ENCODE peak calls at places on chromosomes 7 and 10, in six cellular contexts. K is IMR-90, I is OCI-LY7, O is fibroblast of pulmonary artery, S is AG09309, U is fibroblast of the aortic adventitia. J is an unnamed sample.

GRCh38 chr7:47443049-47443448 is 138.9 kb downstream of the TNS3 start:
- DNase-seq in U (no peak), S (no peak), O (no peak), K (no peak), I (no peak), J (no peak)

GRCh38 chr7:149454750-149455149 is 6.1 kb downstream of the ZNF777 start:
- DNase-seq in U (no peak), K (no peak), S (no peak), O (no peak), I (no peak), J (no peak)

GRCh38 chr7:93016085-93016471 is 101.7 kb downstream of the SAMD9 start:
- DNase-seq in U (peak; percentile 22), S (peak; percentile 24), I (no peak), O (peak; percentile 35), K (peak; percentile 45), J (peak; percentile 36)

GRCh38 chr7:101935521-101936141 is 118.2 kb downstream of the CUX1 start:
- DNase-seq in S (no peak), U (no peak), I (peak; percentile 65), O (no peak), K (no peak), J (no peak)

GRCh38 chr7:130207642-130208041 is at the start of gene SSMEM1:
- DNase-seq in S (peak; percentile 56), O (peak; percentile 70), I (no peak), U (peak; percentile 55), K (peak; percentile 84), J (peak; percentile 73)

GRCh38 chr10:58189269-58189668 is 78.4 kb downstream of the IPMK start:
- DNase-seq in K (peak; percentile 76), I (no peak), U (peak; percentile 74), O (peak; percentile 13), S (peak; percentile 8), J (peak; percentile 44)

GRCh38 chr10:86944031-86944419 is 13.4 kb downstream of the MMRN2 start:
- DNase-seq in U (no peak), O (no peak), I (no peak), K (no peak), S (no peak), J (no peak)

GRCh38 chr7:138500892-138501291 is 40.8 kb downstream of the TRIM24 start:
- DNase-seq in S (no peak), K (no peak), O (no peak), U (no peak), I (no peak), J (no peak)

GRCh38 chr10:133087679-133088523 is at the start of gene ADGRA1:
- DNase-seq in U (no peak), K (no peak), I (no peak), O (no peak), S (no peak), J (peak; percentile 7)

GRCh38 chr7:54394877-54395276 is 147.3 kb upstream of the VSTM2A start:
- DNase-seq in O (no peak), U (no peak), I (peak; percentile 2), K (no peak), S (no peak), J (no peak)

GRCh38 chr7:32500922-32501341 is 5.6 kb downstream of the AVL9 start:
- DNase-seq in S (no peak), U (peak; percentile 64), K (peak; percentile 62), O (peak; percentile 58), I (no peak), J (peak; percentile 74)

GRCh38 chr7:26147030-26147429 is 5.0 kb upstream of the NFE2L3 start:
- DNase-seq in K (no peak), O (no peak), U (peak; percentile 21), S (peak; percentile 14), I (no peak), J (peak; percentile 40)

GRCh38 chr7:2211259-2211575 is 21.5 kb downstream of the MAD1L1 start:
- DNase-seq in S (no peak), U (no peak), K (no peak), I (no peak), O (no peak), J (no peak)

GRCh38 chr7:118974836-118975235 is 750.3 kb downstream of the ANKRD7 start:
- DNase-seq in I (no peak), O (no peak), U (no peak), K (peak; percentile 0), S (no peak), J (no peak)

GRCh38 chr7:107856806-107857540 is 34.0 kb upstream of the DLD start:
- DNase-seq in S (no peak), I (no peak), U (no peak), K (no peak), O (no peak), J (no peak)

GRCh38 chr10:17229016-17229716 is 1.1 kb downstream of the VIM start:
- DNase-seq in U (peak; percentile 94), K (peak; percentile 89), I (no peak), S (no peak), O (peak; percentile 94), J (peak; percentile 94)

GRCh38 chr7:128811631-128812430 is 18.4 kb upstream of the FLNC start:
- DNase-seq in S (no peak), I (no peak), O (no peak), U (no peak), K (no peak), J (no peak)

GRCh38 chr10:49039409-49039808 is 75.9 kb downstream of the VSTM4 start:
- DNase-seq in O (no peak), I (no peak), U (no peak), K (no peak), S (no peak), J (no peak)

GRCh38 chr7:70777251-70777650 is 354.7 kb upstream of the GALNT17 start:
- DNase-seq in S (no peak), K (no peak), U (no peak), I (no peak), O (no peak), J (no peak)

GRCh38 chr7:118755067-118755625 is 530.6 kb downstream of the ANKRD7 start:
- DNase-seq in K (no peak), O (no peak), I (no peak), S (no peak), U (no peak), J (no peak)

GRCh38 chr7:1599571-1600395 is 30.0 kb upstream of the PSMG3 start:
- DNase-seq in O (no peak), K (no peak), S (no peak), I (no peak), U (no peak), J (no peak)

GRCh38 chr10:12432402-12433189 is 83.2 kb downstream of the CAMK1D start:
- DNase-seq in O (no peak), K (no peak), I (no peak), U (no peak), S (no peak), J (no peak)

GRCh38 chr10:101558206-101558605 is 29.9 kb downstream of the POLL start:
- DNase-seq in S (no peak), K (no peak), O (no peak), U (peak; percentile 31), I (no peak), J (no peak)

GRCh38 chr7:70720191-70720873 is 411.6 kb upstream of the GALNT17 start:
- DNase-seq in U (no peak), K (no peak), S (no peak), O (no peak), I (no peak), J (no peak)

GRCh38 chr7:26534649-26535482 is 243.2 kb downstream of the SNX10 start:
- DNase-seq in S (no peak), I (no peak), O (no peak), K (no peak), U (no peak), J (no peak)

GRCh38 chr7:150939052-150939810 is 38.9 kb downstream of the KCNH2 start:
- DNase-seq in O (no peak), S (no peak), K (no peak), U (no peak), I (no peak), J (no peak)

GRCh38 chr7:139776486-139777303 is 1.1 kb downstream of the HIPK2 start:
- DNase-seq in K (peak; percentile 54), U (peak; percentile 70), O (peak; percentile 53), I (peak; percentile 61), S (no peak), J (peak; percentile 75)
- H3K4me3 ChIP-seq in K (peak overlapping the region; percentile 98), U (peak overlapping the region; percentile 86), O (peak overlapping the region; percentile 65), I (peak overlapping the region; percentile 76), S (peak overlapping the region; percentile 93), J (peak overlapping the region; percentile 74)

GRCh38 chr7:143490719-143491306 is 13.1 kb downstream of the TAS2R41 start:
- DNase-seq in K (no peak), U (peak; percentile 45), S (no peak), O (peak; percentile 53), I (no peak), J (no peak)
- TF ChIP-seq CTCF in K (peak; percentile 45), U (peak; percentile 70), S (peak; percentile 74), O (peak; percentile 83), I (peak; percentile 34), J (peak; percentile 78)

GRCh38 chr7:18352339-18353255 is 143.0 kb upstream of the HDAC9 start:
- DNase-seq in K (peak; percentile 81), I (peak; percentile 66), U (peak; percentile 89), O (peak; percentile 84), S (peak; percentile 41), J (peak; percentile 84)
- H3K4me3 ChIP-seq in K (no peak overlapping the region), I (no peak overlapping the region), U (no peak overlapping the region), O (no peak overlapping the region), S (no peak overlapping the region), J (no peak overlapping the region)

GRCh38 chr7:140314571-140315480 is 83.5 kb downstream of the SLC37A3 start:
- DNase-seq in I (no peak), U (no peak), S (no peak), K (peak; percentile 18), O (no peak), J (no peak)
- TF ChIP-seq CTCF in I (no peak), U (no peak), S (no peak), K (no peak), O (no peak), J (no peak)

DNA sequence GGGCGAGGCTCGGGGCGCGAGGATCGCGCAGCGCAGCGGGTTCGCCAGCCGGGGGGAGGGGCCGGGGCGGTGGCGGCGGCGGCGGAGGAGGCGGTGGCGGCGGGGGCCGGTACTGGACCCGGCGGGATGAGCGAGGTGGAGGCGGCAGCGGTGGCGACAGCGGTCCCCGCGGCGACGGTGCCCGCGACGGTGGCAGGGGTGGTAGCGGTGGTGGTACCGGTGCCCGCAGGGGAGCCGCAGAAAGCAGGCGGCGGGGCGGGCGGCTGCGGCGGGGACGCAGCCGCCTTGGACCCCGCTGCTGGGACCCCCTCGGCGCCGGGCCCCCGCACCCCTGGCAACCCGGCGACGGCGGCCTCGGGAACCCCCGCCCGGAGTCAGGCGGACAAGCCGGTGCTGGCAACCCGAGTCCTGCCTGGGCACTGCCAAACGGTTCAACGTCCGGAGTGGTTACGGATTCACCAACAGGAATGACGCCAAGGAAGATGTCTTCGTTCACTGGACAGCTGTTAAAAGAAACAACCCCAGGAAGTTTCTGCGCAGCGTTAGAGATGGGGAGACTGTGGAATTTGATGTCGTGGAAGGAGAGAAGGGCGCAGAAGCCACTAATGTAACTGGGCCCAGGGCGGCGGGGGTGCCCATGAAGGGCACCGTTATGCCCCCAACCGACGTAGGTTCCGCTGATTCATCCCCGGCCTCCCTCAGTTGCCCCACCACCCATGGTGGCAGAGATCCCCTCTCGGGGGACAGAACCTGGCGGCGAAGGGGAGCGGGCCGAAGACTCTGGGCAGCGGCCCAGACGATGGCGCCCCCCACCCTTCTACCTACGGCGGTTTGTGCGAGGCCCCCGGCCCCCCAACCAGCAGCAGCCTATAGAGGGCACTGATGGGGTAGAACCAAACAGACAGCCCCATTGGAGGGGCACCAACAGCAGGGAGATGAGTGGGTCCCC is 100.3 kb upstream of the CPXM2 start:
- DNase-seq in I (no peak), S (no peak), O (no peak), K (no peak), U (no peak), J (peak; percentile 20)
- H3K4me3 ChIP-seq in I (no peak overlapping the region), S (no peak overlapping the region), O (no peak overlapping the region), K (no peak overlapping the region), U (no peak overlapping the region), J (no peak overlapping the region)

J was measured in foreskin fibroblast.